ENCODE peak calls at places on chromosomes 3 and 15, in five cellular contexts. G is esophagus squamous epithelium, V is tibial artery, C is IMR-90, O is hepatocyte. U is an unnamed sample.

GRCh38 chr15:95252404-95252803 is 1021.0 kb downstream of the MCTP2 start:
- DNase-seq in G (no peak), V (no peak), C (peak; percentile 49), O (no peak), U (no peak)

GRCh38 chr3:28348286-28348636 is 260 bp upstream of the ZCWPW2 start:
- DNase-seq in G (peak; percentile 44), V (peak; percentile 93), C (peak; percentile 89), O (no peak), U (no peak)

GRCh38 chr3:104206925-104207324 is 1159.8 kb upstream of the ALCAM start:
- DNase-seq in G (no peak), V (no peak), C (no peak), O (peak; percentile 40), U (no peak)

GRCh38 chr3:11367116-11367781 is 95.1 kb downstream of the ATG7 start:
- DNase-seq in G (no peak), V (peak; percentile 70), C (peak; percentile 73), O (peak; percentile 33), U (no peak)

GRCh38 chr15:56918907-56919707 is 663 bp downstream of the TCF12 start:
- DNase-seq in G (no peak), V (peak; percentile 43), C (peak; percentile 73), O (peak; percentile 76), U (peak; percentile 78)

GRCh38 chr3:39569095-39569494 is 101.6 kb downstream of the MOBP start:
- DNase-seq in G (no peak), V (no peak), C (no peak), O (no peak), U (no peak)

GRCh38 chr3:72265250-72265649 is 480.3 kb upstream of the PROK2 start:
- DNase-seq in G (no peak), V (no peak), C (no peak), O (no peak), U (no peak)

GRCh38 chr3:186315581-186316354 is 46.3 kb downstream of the DGKG start:
- DNase-seq in G (no peak), V (no peak), C (peak; percentile 39), O (no peak), U (no peak)

GRCh38 chr15:53759333-53759975 is at the start of gene WDR72:
- DNase-seq in G (no peak), V (no peak), C (no peak), O (peak; percentile 62), U (no peak)

GRCh38 chr3:191889781-191890180 is 428.8 kb downstream of the PYDC2 start:
- DNase-seq in G (no peak), V (no peak), C (no peak), O (no peak), U (no peak)

GRCh38 chr3:23992051-23992628 is 47.1 kb downstream of the NR1D2 start:
- DNase-seq in G (no peak), V (no peak), C (peak; percentile 55), O (no peak), U (no peak)

GRCh38 chr3:16227566-16227965 is 37.2 kb downstream of the DPH3 start:
- DNase-seq in G (no peak), V (no peak), C (no peak), O (no peak), U (no peak)

GRCh38 chr3:11172136-11172670 is 17.9 kb downstream of the HRH1 start:
- DNase-seq in G (no peak), V (no peak), C (peak; percentile 66), O (no peak), U (no peak)

GRCh38 chr3:77370413-77370812 is 330.5 kb downstream of the ROBO2 start:
- DNase-seq in G (no peak), V (no peak), C (peak; percentile 76), O (no peak), U (peak; percentile 45)

GRCh38 chr3:186472466-186473008 is 71.6 kb downstream of the CRYGS start:
- DNase-seq in G (no peak), V (no peak), C (peak; percentile 13), O (no peak), U (no peak)

GRCh38 chr3:187740446-187741399 is 4.5 kb downstream of the BCL6 start:
- DNase-seq in G (no peak), V (peak; percentile 74), C (peak; percentile 72), O (peak; percentile 84), U (peak; percentile 55)

GRCh38 chr15:50979041-50979440 is 70.6 kb downstream of the AP4E1 start:
- DNase-seq in G (no peak), V (no peak), C (no peak), O (no peak), U (no peak)

GRCh38 chr15:101139986-101140696 is 111.7 kb downstream of the CHSY1 start:
- DNase-seq in G (no peak), V (no peak), C (no peak), O (no peak), U (peak; percentile 74)

GRCh38 chr15:48682949-48683651 is 37.6 kb upstream of the FBN1 start:
- DNase-seq in G (no peak), V (peak; percentile 68), C (peak; percentile 70), O (peak; percentile 43), U (peak; percentile 73)

GRCh38 chr3:192409203-192409837 is 318.0 kb downstream of the FGF12 start:
- DNase-seq in G (no peak), V (no peak), C (no peak), O (peak; percentile 47), U (peak; percentile 51)

GRCh38 chr3:12990781-12991480 is 82.3 kb downstream of the IQSEC1 start:
- DNase-seq in G (no peak), V (no peak), C (peak; percentile 94), O (peak; percentile 48), U (no peak)

GRCh38 chr3:186596568-186597287 is 16.1 kb upstream of the AHSG start:
- DNase-seq in G (no peak), V (no peak), C (peak; percentile 16), O (no peak), U (no peak)

GRCh38 chr3:177811835-177812234 is 614.6 kb upstream of the TBL1XR1 start:
- DNase-seq in G (no peak), V (no peak), C (no peak), O (no peak), U (no peak)

GRCh38 chr15:99511865-99512632 is 53.7 kb upstream of the MEF2A start:
- DNase-seq in G (no peak), V (no peak), C (no peak), O (no peak), U (no peak)
- H3K4me3 ChIP-seq in G (no peak overlapping the region), V (no peak overlapping the region), C (no peak overlapping the region), O (no peak overlapping the region), U (no peak overlapping the region)

GRCh38 chr3:58350627-58351013 is 17.9 kb downstream of the PXK start:
- DNase-seq in G (no peak), V (no peak), C (peak; percentile 72), O (no peak), U (no peak)

GRCh38 chr3:58355174-58355573 is 22.5 kb downstream of the PXK start:
- DNase-seq in G (no peak), V (no peak), C (no peak), O (no peak), U (no peak)

GRCh38 chr3:58353722-58354553 is 21.2 kb downstream of the PXK start:
- DNase-seq in G (no peak), V (no peak), C (peak; percentile 39), O (no peak), U (no peak)

GRCh38 chr3:58351920-58352319 is 19.2 kb downstream of the PXK start:
- DNase-seq in G (no peak), V (no peak), C (no peak), O (no peak), U (no peak)

DNA sequence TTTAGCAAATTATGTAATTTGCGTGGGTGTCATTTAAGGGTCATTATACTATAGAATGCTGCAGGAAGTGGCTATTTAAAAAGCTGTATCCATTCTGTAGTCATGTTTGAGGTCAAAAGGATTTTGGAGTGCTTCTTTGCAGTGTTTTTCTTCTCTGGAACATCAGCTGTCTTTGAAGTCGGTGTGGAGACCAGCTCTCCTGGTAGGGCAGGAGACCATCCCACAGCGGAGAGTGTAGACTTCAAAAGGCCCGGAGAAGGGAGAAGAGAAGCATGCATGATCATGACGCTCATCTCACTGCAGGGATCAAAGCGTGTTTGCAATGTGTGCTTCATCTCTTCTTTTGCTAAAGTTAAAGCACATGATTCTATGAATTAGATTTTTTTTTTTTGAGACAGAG is 19.9 kb downstream of the PXK start:
- DNase-seq in G (no peak), V (no peak), C (no peak), O (no peak), U (no peak)
- H3K4me3 ChIP-seq in G (no peak overlapping the region), V (no peak overlapping the region), C (no peak overlapping the region), O (no peak overlapping the region), U (no peak overlapping the region)

GRCh38 chr15:96335429-96335807 is 4.9 kb downstream of the NR2F2 start:
- DNase-seq in G (no peak), V (no peak), C (no peak), O (no peak), U (no peak)
- H3K4me3 ChIP-seq in G (peak overlapping the region; percentile 92), V (peak overlapping the region; percentile 97), C (peak overlapping the region; percentile 84), O (peak overlapping the region; percentile 61), U (peak overlapping the region; percentile 86)

GRCh38 chr3:66038384-66038725 is 363 bp downstream of the MAGI1 start:
- DNase-seq in G (no peak), V (no peak), C (no peak), O (peak; percentile 87), U (no peak)

GRCh38 chr3:66037330-66037985 is 1.3 kb downstream of the MAGI1 start:
- DNase-seq in G (no peak), V (peak; percentile 38), C (peak; percentile 64), O (peak; percentile 81), U (no peak)

GRCh38 chr3:66039590-66039887 is 821 bp upstream of the MAGI1 start:
- DNase-seq in G (no peak), V (peak; percentile 27), C (no peak), O (peak; percentile 68), U (no peak)

GRCh38 chr3:66037986-66038369 is 740 bp downstream of the MAGI1 start:
- DNase-seq in G (no peak), V (no peak), C (no peak), O (peak; percentile 38), U (no peak)

DNA sequence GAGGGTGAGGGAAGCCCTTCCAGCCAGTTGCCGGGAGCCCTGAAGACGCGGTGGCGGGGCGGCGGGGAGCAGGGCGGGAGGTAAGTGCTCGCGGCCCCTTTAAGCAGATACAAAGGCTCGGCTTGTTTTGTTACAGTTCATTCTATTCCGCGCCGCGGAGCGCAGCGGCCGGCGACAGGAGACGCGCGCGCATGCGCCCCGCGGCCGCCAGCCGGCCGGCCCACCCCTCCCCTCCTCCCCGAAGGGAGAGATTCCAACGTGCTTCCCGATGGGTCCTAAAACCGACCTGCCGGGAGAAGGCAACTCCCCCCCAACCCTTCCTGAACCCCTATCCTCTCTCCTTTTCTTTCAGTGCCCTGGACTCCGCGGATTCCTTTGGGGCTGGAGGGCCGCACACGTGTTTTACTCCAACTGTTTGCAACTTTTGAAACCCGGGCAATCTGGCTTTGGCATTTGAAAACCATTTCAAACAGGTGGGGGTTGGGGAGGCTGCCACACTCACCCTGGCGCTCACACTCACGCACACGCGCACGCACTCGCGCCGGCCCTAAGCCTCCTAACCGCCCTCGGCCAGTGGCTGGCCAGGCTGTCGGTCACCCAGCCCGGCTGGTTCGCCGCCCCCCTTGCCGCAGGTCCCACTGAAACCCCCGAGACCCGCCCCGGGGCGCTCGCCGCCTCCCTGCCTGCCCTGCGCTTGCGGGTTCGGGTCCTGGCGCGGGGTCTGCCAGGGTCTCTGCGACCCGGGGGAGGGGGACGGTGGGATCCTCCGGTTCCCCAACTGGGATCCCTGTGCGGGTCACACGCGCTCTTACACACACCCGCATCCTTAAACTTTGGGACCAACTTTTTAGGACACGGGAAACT is at the start of gene MAGI1:
- DNase-seq in G (no peak), V (peak; percentile 90), C (peak; percentile 95), O (peak; percentile 97), U (peak; percentile 93)
- H3K4me3 ChIP-seq in G (peak within 1 kb of the TSS; percentile 95), V (peak within 1 kb of the TSS; percentile 79), C (peak within 1 kb of the TSS; percentile 69), O (peak within 1 kb of the TSS; percentile 53), U (peak within 1 kb of the TSS; percentile 64)

U was measured in RWPE2.